ENCODE peak calls at places on chromosomes 12 and 14, in four cellular contexts. One of them, this sample, is unnamed.

GRCh38 chr14:105050551-105050897 is 14.7 kb downstream of the GPR132 start:
- DNase-seq in tibial nerve: no peak
- DNase-seq in breast epithelium: no peak
- DNase-seq in IMR-90: peak; percentile 42
- DNase-seq in this sample: no peak

GRCh38 chr12:79451988-79452387 is 238.8 kb downstream of the PAWR start:
- DNase-seq in IMR-90: peak; percentile 88
- DNase-seq in tibial nerve: peak; percentile 20
- DNase-seq in breast epithelium: peak; percentile 64
- DNase-seq in this sample: no peak

GRCh38 chr14:100490252-100490651 is 97.0 kb downstream of the BEGAIN start:
- DNase-seq in breast epithelium: no peak
- DNase-seq in IMR-90: no peak
- DNase-seq in tibial nerve: no peak
- DNase-seq in this sample: no peak

GRCh38 chr12:9792961-9793617 is 32.4 kb upstream of the CD69 start:
- DNase-seq in IMR-90: peak; percentile 70
- DNase-seq in tibial nerve: no peak
- DNase-seq in breast epithelium: no peak
- DNase-seq in this sample: no peak

GRCh38 chr12:59657266-59657665 is 61.4 kb downstream of the SLC16A7 start:
- DNase-seq in breast epithelium: no peak
- DNase-seq in IMR-90: peak; percentile 53
- DNase-seq in tibial nerve: no peak
- DNase-seq in this sample: no peak

GRCh38 chr12:94941440-94941862 is 62.0 kb downstream of the NDUFA12 start:
- DNase-seq in IMR-90: peak; percentile 79
- DNase-seq in tibial nerve: peak; percentile 35
- DNase-seq in breast epithelium: no peak
- DNase-seq in this sample: peak; percentile 30

GRCh38 chr14:74947353-74948227 is 7.8 kb downstream of the PGF start:
- DNase-seq in tibial nerve: no peak
- DNase-seq in IMR-90: no peak
- DNase-seq in breast epithelium: peak; percentile 28
- DNase-seq in this sample: no peak

GRCh38 chr12:6752181-6752930 is 585 bp downstream of the MLF2 start:
- DNase-seq in IMR-90: peak; percentile 62
- DNase-seq in breast epithelium: no peak
- DNase-seq in tibial nerve: no peak
- DNase-seq in this sample: peak; percentile 26

GRCh38 chr12:59928416-59928815 is 332.6 kb downstream of the SLC16A7 start:
- DNase-seq in tibial nerve: no peak
- DNase-seq in breast epithelium: no peak
- DNase-seq in IMR-90: peak; percentile 16
- DNase-seq in this sample: no peak

GRCh38 chr14:90109858-90110257 is 48.1 kb downstream of the KCNK13 start:
- DNase-seq in IMR-90: no peak
- DNase-seq in breast epithelium: no peak
- DNase-seq in tibial nerve: no peak
- DNase-seq in this sample: no peak

GRCh38 chr12:58369576-58369975 is 428.2 kb downstream of the ATP23 start:
- DNase-seq in IMR-90: peak; percentile 20
- DNase-seq in breast epithelium: no peak
- DNase-seq in tibial nerve: no peak
- DNase-seq in this sample: no peak

GRCh38 chr12:93449277-93449676 is 7.5 kb upstream of the UBE2N start:
- DNase-seq in IMR-90: no peak
- DNase-seq in tibial nerve: no peak
- DNase-seq in breast epithelium: no peak
- DNase-seq in this sample: no peak

GRCh38 chr12:30926243-30927209 is at the start of gene TSPAN11:
- DNase-seq in IMR-90: peak; percentile 26
- DNase-seq in tibial nerve: no peak
- DNase-seq in breast epithelium: no peak
- DNase-seq in this sample: no peak

GRCh38 chr12:19165446-19165845 is 35.9 kb downstream of the PLEKHA5 start:
- DNase-seq in breast epithelium: no peak
- DNase-seq in tibial nerve: no peak
- DNase-seq in IMR-90: no peak
- DNase-seq in this sample: no peak

GRCh38 chr12:57049890-57050289 is at the start of gene MYO1A:
- DNase-seq in tibial nerve: no peak
- DNase-seq in IMR-90: peak; percentile 19
- DNase-seq in breast epithelium: no peak
- DNase-seq in this sample: no peak

GRCh38 chr12:53754196-53754595 is 2.4 kb upstream of the CISTR start:
- DNase-seq in IMR-90: no peak
- DNase-seq in tibial nerve: no peak
- DNase-seq in breast epithelium: no peak
- DNase-seq in this sample: no peak

GRCh38 chr14:50417853-50418252 is 21.2 kb upstream of the CDKL1 start:
- DNase-seq in breast epithelium: no peak
- DNase-seq in IMR-90: peak; percentile 22
- DNase-seq in tibial nerve: no peak
- DNase-seq in this sample: no peak

GRCh38 chr14:35254736-35255135 is 37.4 kb upstream of the PSMA6 start:
- DNase-seq in breast epithelium: no peak
- DNase-seq in tibial nerve: no peak
- DNase-seq in IMR-90: no peak
- DNase-seq in this sample: no peak

DNA sequence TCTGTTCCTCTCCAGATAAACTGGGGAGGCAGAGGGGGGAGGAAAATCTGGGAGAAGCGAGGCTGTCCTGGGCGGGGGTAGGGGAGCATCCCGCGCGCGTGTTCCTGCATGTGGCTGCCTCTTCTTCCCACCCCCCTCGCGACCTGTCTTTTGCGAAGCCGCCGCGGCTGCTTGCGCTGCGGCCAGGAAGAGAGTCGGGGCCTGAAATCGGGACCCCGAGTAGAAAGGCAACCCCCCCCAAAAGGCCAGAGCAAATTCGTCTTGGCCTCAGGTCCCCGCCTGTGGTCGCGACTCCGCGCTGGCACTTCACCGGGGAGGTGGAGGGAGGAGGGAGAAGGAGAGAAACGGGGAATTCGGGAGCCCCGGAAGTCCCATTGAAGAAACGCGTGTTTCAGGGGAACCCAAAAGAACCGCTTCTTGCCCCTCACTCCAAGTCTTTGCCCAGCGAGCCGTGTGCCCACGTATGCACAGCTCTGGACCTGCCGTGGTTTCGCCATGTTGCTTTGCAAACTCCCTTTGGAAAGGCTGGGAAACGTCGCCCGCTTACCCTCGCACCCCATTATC is 916 bp downstream of the CCND2 start:
- DNase-seq in IMR-90: no peak
- DNase-seq in tibial nerve: no peak
- DNase-seq in breast epithelium: no peak
- DNase-seq in this sample: no peak
- H3K27ac ChIP-seq in IMR-90: peak overlapping the region; percentile 21
- H3K27ac ChIP-seq in tibial nerve: peak overlapping the region; percentile 96
- H3K27ac ChIP-seq in breast epithelium: peak overlapping the region; percentile 85
- H3K27ac ChIP-seq in this sample: peak overlapping the region; percentile 82

DNA sequence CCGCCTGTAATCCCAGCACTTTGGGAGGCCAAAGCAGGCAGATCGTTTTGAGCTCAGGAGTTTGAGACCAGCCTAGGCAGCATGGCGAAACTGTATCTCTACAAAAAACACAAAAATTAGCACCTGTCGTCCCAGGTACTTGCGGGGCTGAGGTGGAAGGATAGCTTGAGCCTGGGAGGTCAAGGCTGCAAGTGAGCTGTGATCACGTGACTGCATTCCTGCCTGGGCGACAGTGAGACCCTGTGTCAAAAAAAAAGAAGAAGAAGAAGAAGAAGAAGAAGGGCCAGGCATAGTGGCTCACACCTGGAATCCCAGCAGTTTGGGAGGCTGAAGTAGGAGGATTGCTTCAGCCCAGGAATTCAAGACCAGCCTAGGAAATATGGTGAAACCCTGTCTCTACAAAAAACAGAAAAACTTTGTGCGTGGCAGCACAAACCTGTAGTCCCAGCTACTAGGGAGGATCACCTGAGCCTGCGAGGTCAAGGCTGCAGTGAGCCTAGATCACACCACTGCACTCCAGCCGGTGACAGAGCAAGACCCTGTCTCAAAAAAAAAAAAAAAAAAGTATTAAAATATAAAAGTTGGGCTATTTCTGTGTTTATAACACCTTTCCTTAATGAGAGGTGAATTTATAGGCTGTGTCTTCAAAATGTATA is 15.5 kb downstream of the RXYLT1 start:
- DNase-seq in breast epithelium: no peak
- DNase-seq in IMR-90: no peak
- DNase-seq in tibial nerve: no peak
- DNase-seq in this sample: no peak
- TF ChIP-seq CTCF in breast epithelium: no peak
- TF ChIP-seq CTCF in IMR-90: no peak
- TF ChIP-seq CTCF in tibial nerve: no peak
- TF ChIP-seq CTCF in this sample: no peak

GRCh38 chr14:79295385-79295784 is 915.9 kb downstream of the DIO2 start:
- DNase-seq in breast epithelium: no peak
- DNase-seq in IMR-90: no peak
- DNase-seq in tibial nerve: no peak
- DNase-seq in this sample: no peak
- H3K9me3 ChIP-seq in breast epithelium: no peaks in the 10 kb centered on the region
- H3K9me3 ChIP-seq in IMR-90: no peaks in the 10 kb centered on the region
- H3K9me3 ChIP-seq in tibial nerve: no peaks in the 10 kb centered on the region
- H3K9me3 ChIP-seq in this sample: no peaks in the 10 kb centered on the region

GRCh38 chr12:74537126-74537706 is 419 bp upstream of the ATXN7L3B start:
- DNase-seq in tibial nerve: no peak
- DNase-seq in breast epithelium: no peak
- DNase-seq in IMR-90: peak; percentile 69
- DNase-seq in this sample: no peak
- H3K27ac ChIP-seq in tibial nerve: peak overlapping the region; percentile 98
- H3K27ac ChIP-seq in breast epithelium: peak overlapping the region; percentile 98
- H3K27ac ChIP-seq in IMR-90: peak overlapping the region; percentile 10
- H3K27ac ChIP-seq in this sample: peak overlapping the region; percentile 91